ENCODE peak calls at places on chromosomes 11 and 22, in four cellular contexts. Y, Z, I and X are unnamed samples.

GRCh38 chr22:32476804-32477203 is 2.2 kb downstream of the FBXO7 start:
- DNase-seq in Y (no peak), Z (no peak), I (no peak), X (no peak)

GRCh38 chr11:125945797-125946520 is at the start of gene VSIG10L2:
- DNase-seq in Y (no peak), Z (no peak), I (no peak), X (no peak)

GRCh38 chr11:17978553-17979287 is 34.1 kb downstream of the SERGEF start:
- DNase-seq in Y (peak), Z (peak), I (no peak), X (peak)

GRCh38 chr22:48350456-48350855 is 1477.2 kb downstream of the BRD1 start:
- DNase-seq in Y (no peak), Z (no peak), I (no peak), X (no peak)

GRCh38 chr11:64716471-64717267 is 6.3 kb downstream of the NRXN2 start:
- DNase-seq in Y (no peak), Z (no peak), I (no peak), X (no peak)

GRCh38 chr11:79414644-79415317 is 26.0 kb downstream of the TENM4 start:
- DNase-seq in Y (no peak), Z (no peak), I (no peak), X (no peak)

GRCh38 chr11:68164437-68164836 is 43.2 kb upstream of the CHKA start:
- DNase-seq in Y (no peak), Z (no peak), I (no peak), X (no peak)

GRCh38 chr11:45181595-45182550 is 35.4 kb downstream of the PRDM11 start:
- DNase-seq in Y (no peak), Z (no peak), I (no peak), X (no peak)

GRCh38 chr22:27460596-27461347 is 340.8 kb downstream of the MN1 start:
- DNase-seq in Y (no peak), Z (no peak), I (no peak), X (no peak)

GRCh38 chr11:133903875-133904817 is 52.6 kb downstream of the IGSF9B start:
- DNase-seq in Y (no peak), Z (no peak), I (no peak), X (no peak)

GRCh38 chr11:45250035-45250693 is 36.0 kb downstream of the SYT13 start:
- DNase-seq in Y (no peak), Z (no peak), I (peak), X (no peak)

GRCh38 chr11:116930177-116930576 is 92.8 kb upstream of the APOA1 start:
- DNase-seq in Y (no peak), Z (no peak), I (no peak), X (peak)

GRCh38 chr11:113304916-113305315 is 9.5 kb upstream of the TTC12 start:
- DNase-seq in Y (no peak), Z (no peak), I (no peak), X (no peak)

GRCh38 chr22:19755145-19755710 is 5.3 kb upstream of the TBX1 start:
- DNase-seq in Y (no peak), Z (peak), I (no peak), X (no peak)

GRCh38 chr22:19757140-19757984 is 3.2 kb upstream of the TBX1 start:
- DNase-seq in Y (no peak), Z (no peak), I (no peak), X (no peak)

GRCh38 chr22:19756288-19757128 is 4.1 kb upstream of the TBX1 start:
- DNase-seq in Y (peak), Z (peak), I (no peak), X (peak)

GRCh38 chr22:19754701-19755144 is 5.9 kb upstream of the TBX1 start:
- DNase-seq in Y (no peak), Z (no peak), I (no peak), X (no peak)

DNA sequence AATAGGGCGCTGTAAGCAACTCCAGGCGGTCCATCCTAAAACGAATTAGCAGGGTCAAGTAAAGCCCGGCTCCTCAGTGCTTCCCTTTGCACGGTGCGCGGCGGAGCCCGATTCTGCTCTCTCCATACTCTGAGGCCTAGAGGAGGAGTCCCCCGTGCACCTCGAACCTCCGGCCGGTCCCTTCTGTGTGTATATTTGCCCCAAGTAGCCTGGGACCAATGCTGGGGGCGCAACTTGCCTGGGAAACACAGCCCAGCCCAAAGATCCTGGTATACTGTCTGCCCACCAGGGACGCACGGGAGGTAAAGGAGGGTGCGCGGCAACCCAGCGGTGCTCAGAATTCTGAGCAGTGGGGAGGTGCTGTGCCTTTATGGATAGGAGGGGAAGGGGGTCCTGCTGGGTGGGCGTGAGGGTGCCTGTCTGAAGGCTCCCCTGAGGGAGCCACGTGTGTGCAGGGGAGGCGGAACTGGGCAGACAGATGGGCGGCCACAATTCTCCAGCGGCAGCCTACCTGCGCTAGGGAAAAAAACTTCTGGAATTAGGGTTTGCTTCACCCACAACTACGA is 4.8 kb upstream of the TBX1 start:
- DNase-seq in Y (no peak), Z (peak), I (no peak), X (no peak)
- TF ChIP-seq POLR2AphosphoS2 in Y (no peak), Z (no peak), I (no peak), X (no peak)

GRCh38 chr11:32893947-32894827 is 1.6 kb downstream of the QSER1 start:
- DNase-seq in Y (peak), Z (peak), I (peak), X (peak)

GRCh38 chr11:32891657-32892354 is 805 bp upstream of the QSER1 start:
- DNase-seq in Y (peak), Z (no peak), I (no peak), X (no peak)

GRCh38 chr11:32892355-32893090 is at the start of gene QSER1:
- DNase-seq in Y (peak), Z (peak), I (no peak), X (peak)

GRCh38 chr11:32895471-32895870 is 2.9 kb downstream of the QSER1 start:
- DNase-seq in Y (no peak), Z (no peak), I (no peak), X (no peak)

GRCh38 chr11:32893091-32893946 is 708 bp downstream of the QSER1 start:
- DNase-seq in Y (peak), Z (peak), I (no peak), X (peak)
- TF ChIP-seq POLR2AphosphoS2 in Y (no peak), Z (no peak), I (peak), X (no peak)

DNA sequence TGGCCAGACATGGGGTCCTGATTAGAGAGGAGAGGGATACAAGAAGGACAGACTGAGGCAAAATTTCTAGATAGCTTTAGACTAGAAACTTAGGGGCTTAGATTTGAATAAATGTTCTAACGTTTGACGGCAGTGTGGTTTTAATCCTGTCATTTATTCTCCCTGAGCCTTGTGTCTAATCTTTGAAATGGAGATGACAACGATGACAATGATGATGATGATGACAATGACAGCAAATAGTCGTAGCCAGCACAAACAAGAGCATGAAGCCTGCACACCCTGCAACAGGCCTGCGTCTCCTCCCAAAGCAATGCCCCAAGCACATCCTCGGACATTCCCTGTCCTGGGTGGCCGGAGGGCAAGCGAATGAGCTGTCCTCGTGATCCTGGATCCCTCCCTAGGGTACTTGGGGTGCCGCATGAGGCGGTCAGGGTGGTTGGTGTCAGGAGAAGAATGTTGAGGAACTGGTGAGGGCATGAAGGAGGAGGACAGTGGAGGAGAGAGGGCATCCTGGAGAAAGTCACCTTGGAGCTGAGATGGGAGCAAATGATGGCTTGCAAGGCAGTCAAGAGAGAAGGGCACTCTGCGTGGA is 502.1 kb upstream of the B3GAT1 start:
- DNase-seq in Y (no peak), Z (no peak), I (no peak), X (no peak)
- TF ChIP-seq POLR2AphosphoS2 in Y (no peak), Z (no peak), I (no peak), X (no peak)

DNA sequence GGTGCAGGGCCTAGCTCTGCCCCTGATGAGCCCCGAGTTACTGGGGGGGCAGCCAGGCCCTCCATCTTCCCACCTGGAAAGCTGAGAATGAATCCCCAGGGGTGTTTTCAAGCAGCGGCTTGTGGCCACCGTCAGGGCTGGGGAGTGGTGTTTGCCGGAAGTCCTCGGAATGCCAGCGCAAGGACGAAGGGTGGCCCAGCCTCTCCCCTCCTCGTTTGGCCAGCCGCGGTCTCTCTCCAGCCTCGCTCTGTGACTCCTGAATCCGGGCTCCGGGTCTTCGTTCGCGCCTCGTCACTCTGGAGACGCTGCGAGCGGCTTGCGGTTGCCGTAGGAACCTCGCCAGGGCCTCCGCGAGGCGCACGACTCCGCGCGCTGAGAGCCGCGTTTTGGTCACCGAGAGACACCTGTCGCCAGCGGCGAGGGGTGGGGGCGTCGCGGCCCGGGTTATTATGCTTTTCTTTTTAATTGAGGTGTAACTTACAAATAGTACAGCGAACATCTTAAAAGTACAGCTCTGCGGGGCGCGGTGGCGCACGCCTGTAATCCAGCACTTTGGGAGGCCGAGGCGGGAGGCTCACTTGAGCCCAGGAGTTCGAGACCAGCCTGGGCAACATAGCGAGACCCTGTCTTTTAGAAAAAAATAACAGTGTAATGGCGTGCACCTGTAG is 6.3 kb upstream of the KDELR3 start:
- DNase-seq in Y (peak), Z (peak), I (no peak), X (peak)
- TF ChIP-seq POLR2AphosphoS2 in Y (no peak), Z (no peak), I (no peak), X (no peak)

GRCh38 chr11:93591247-93591898 is 48.2 kb upstream of the SMCO4 start:
- DNase-seq in Y (no peak), Z (no peak), I (peak), X (peak)
- TF ChIP-seq POLR2AphosphoS2 in Y (no peak), Z (no peak), I (no peak), X (no peak)

GRCh38 chr11:122159861-122160260 is 43.8 kb upstream of the BLID start:
- DNase-seq in Y (no peak), Z (no peak), I (no peak), X (no peak)

GRCh38 chr11:122165972-122166371 is 50.0 kb upstream of the BLID start:
- DNase-seq in Y (no peak), Z (no peak), I (no peak), X (no peak)

GRCh38 chr11:122161191-122161590 is 45.2 kb upstream of the BLID start:
- DNase-seq in Y (no peak), Z (no peak), I (no peak), X (no peak)

GRCh38 chr11:122162095-122162494 is 46.1 kb upstream of the BLID start:
- DNase-seq in Y (no peak), Z (no peak), I (no peak), X (no peak)

DNA sequence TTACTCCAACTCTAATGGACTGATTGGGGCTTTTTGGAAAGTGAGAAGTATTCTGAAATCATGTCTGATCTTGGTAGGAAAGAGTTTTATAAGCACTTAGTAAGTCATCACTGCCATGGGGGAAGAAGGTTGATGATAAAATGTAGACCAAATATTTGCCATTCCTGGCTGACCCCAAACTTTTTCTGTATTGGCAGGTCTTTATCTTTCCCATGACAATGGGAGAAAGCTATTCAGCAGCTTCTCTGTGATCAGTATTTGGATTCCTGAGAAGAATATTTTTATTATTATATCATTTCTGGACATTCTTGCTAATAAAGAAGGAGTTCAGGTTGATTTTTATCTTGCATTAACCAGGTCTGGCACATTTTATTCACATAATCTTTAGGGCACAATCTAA is 47.4 kb upstream of the BLID start:
- DNase-seq in Y (no peak), Z (no peak), I (no peak), X (no peak)
- TF ChIP-seq POLR2AphosphoS2 in Y (no peak), Z (no peak), I (no peak), X (no peak)